ENCODE peak calls at places on chromosomes 2 and 18, in four cellular contexts. C is GM12878, F is HL-60, U is K562. G is an unnamed sample.

GRCh38 chr2:143936758-143937562 is 583.0 kb downstream of the ZEB2 start:
- DNase-seq in C (no peak), F (no peak), U (no peak), G (peak; percentile 42)

GRCh38 chr2:241198381-241199282 is 10.2 kb downstream of the ANO7 start:
- DNase-seq in F (no peak), C (no peak), U (no peak), G (no peak)

GRCh38 chr18:7272268-7273049 is 41.6 kb downstream of the LRRC30 start:
- DNase-seq in F (peak; percentile 22), C (no peak), U (peak; percentile 43), G (no peak)

GRCh38 chr2:197498937-197499593 is 575 bp downstream of the HSPD1 start:
- DNase-seq in F (peak; percentile 57), U (peak; percentile 62), C (no peak), G (peak; percentile 27)

GRCh38 chr2:232634319-232635150 is 1.1 kb downstream of the EFHD1 start:
- DNase-seq in F (no peak), U (peak; percentile 11), C (no peak), G (no peak)

GRCh38 chr2:208142255-208142924 is 3.6 kb downstream of the CRYGB start:
- DNase-seq in C (no peak), U (no peak), F (no peak), G (no peak)

GRCh38 chr2:66508358-66509071 is 73.6 kb downstream of the MEIS1 start:
- DNase-seq in F (no peak), U (no peak), C (no peak), G (no peak)

GRCh38 chr18:67464499-67464898 is 52.0 kb downstream of the DSEL start:
- DNase-seq in U (no peak), F (no peak), C (no peak), G (no peak)

DNA sequence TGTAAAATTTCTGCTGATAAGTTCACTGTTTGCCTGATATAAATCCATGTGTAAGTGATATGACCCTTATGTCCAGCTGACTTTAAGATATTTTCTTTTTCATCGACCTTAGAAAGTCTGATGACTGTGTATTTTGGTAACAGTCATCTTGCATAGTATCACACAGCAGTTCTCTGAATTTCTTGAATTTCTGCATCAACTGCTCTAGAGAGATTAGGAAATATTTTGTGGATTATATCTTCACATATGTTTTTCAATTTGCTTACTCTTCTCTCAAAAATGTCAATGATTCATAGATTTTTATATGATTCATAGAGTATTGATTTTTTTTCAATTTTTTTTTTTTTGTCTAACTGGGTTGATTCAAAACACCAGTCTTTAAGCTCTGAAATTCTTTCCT is 945.3 kb downstream of the TRIB2 start:
- DNase-seq in C (no peak), F (no peak), U (no peak), G (no peak)
- TF ChIP-seq SPI1 in C (no peak), F (no peak), U (no peak), G (no peak)

DNA sequence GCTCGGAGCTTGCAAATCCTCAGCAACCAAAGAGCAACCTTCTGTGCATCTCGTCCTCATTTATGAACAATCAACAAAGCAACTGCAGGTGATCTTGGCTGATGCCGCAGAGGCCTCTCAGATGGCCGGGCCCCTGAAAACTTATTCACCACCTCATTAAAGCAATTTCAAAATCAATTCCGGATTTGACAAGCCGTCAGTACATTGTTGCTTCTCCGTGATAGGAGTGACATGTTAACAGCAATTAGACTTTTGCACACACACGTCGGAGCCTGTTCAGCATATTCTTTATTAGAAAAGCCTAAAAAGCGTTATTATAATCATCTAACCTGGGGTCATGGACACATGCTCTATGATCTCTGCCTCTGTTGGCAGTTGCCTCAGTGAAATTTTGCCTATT is 183.1 kb upstream of the CXCR4 start:
- DNase-seq in C (no peak), U (no peak), F (no peak), G (no peak)
- TF ChIP-seq POLR2AphosphoS5 in C (no peak), U (no peak), F (no peak), G (no peak)

GRCh38 chr2:155701721-155702120 is 630.8 kb downstream of the NR4A2 start:
- DNase-seq in C (no peak), F (no peak), U (no peak), G (no peak)

GRCh38 chr2:155703048-155703447 is 629.5 kb downstream of the NR4A2 start:
- DNase-seq in C (no peak), U (no peak), F (no peak), G (no peak)

GRCh38 chr2:155708052-155708451 is 624.5 kb downstream of the NR4A2 start:
- DNase-seq in F (no peak), C (no peak), U (no peak), G (no peak)

GRCh38 chr2:155703917-155704316 is 628.6 kb downstream of the NR4A2 start:
- DNase-seq in F (no peak), U (no peak), C (no peak), G (no peak)
- TF ChIP-seq SPI1 in F (no peak), U (no peak), C (no peak), G (no peak)

DNA sequence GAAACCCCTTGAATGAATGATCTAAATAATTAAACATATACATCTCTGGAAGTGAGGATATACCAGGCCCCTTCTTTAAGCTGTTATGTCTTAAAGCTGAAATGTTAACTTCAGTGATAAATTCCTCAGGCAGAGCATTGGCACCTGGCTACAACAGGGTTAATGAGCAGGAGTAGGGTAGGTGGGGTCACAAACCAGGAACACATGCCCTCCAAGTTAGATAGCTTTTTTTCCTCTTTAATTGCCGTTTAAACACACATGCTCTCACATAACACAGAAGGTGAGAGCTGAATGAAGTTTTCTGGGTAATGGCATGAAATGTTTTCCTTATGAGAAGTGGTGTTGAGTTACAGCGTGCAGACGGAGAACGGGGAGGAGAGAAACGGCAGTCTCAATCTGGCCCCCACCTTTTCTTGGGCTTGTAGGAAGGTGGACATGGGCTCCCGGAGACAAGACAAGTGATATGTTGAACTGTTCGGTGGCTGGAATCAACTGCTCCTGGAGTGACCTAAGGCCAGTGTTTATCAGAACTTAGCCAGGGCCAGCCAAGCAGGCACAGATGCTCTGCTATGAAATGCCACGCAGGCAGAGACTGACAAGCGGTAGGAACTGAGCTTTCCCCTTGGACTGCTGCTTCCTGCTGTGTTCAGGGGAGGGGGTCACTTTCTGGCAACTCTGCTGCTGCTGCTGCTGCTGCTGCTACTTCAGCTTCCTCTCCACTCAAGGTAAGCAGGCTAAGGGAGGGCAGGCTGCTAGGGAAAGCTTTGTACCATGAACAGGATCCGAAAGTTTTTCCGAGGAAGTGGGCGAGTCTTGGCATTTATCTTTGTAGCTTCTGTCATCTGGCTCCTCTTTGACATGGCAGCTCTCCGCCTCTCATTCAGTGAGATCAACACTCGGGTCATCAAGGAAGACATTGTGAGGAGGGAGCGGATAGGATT is at the start of gene GALNT5:
- DNase-seq in C (no peak), F (no peak), U (peak; percentile 91), G (no peak)
- TF ChIP-seq POLR2AphosphoS5 in C (no peak), F (no peak), U (peak; percentile 84), G (no peak)

DNA sequence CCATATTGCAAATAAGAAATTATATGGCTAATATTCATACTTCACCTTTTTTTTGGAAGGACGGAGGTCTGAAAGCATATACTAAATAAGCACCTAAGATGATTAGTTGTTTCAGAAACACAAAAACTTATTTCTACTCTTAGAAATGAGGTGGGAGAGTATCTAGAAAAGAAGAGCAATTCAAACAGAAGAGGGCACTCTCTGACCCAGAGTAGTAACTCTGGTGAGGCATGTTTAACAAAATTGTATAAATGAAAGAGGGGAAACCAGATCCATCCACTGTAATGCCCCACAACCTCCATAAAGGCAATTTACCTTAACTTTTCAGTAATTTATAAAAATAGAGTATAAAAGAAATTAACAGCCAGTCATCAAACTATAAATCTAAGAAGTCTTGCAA is 669.6 kb upstream of the VRK2 start:
- DNase-seq in U (no peak), C (no peak), F (peak; percentile 11), G (no peak)
- TF ChIP-seq SPI1 in U (no peak), C (no peak), F (no peak), G (no peak)

DNA sequence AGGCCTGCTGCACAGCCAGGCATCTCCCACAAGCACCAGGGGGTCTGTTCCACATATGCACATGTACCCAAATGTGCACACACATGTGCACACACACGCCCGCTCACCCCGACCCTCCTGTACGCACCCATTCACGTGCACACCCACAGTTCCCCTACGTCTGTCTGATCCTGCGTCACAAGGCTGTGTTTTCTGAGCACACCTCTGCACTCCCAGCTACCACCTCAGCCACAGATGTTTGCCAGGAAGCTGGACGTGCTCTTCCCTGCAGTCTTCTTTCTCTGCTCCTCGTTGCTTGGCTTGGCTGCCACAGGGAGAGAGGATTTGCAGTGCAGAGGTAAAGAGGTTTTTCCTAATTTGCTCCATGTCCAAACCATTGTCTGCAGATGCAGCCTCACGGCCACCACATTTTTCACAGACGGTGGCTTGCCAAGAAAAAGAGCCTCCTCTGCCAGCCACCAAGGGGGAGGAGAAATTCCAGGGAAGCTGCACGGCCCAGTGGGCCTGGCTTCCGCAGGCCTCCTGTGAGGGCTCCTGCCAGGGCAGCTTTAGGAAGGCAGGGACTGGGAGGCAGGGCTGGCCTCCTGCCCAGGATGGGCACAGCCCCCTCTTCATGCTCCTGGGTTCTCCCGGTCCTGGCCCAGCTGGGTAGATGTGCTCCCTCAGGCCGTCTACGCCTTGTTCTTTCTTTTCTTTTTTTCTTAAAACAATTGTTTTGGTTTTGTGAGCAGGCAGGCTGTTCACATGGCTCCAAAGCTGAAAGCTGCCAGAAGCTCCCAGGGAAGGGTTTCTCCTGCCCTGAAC is 29.2 kb upstream of the HS6ST1 start:
- DNase-seq in U (no peak), C (no peak), F (no peak), G (no peak)
- TF ChIP-seq POLR2AphosphoS5 in U (no peak), C (no peak), F (no peak), G (no peak)

DNA sequence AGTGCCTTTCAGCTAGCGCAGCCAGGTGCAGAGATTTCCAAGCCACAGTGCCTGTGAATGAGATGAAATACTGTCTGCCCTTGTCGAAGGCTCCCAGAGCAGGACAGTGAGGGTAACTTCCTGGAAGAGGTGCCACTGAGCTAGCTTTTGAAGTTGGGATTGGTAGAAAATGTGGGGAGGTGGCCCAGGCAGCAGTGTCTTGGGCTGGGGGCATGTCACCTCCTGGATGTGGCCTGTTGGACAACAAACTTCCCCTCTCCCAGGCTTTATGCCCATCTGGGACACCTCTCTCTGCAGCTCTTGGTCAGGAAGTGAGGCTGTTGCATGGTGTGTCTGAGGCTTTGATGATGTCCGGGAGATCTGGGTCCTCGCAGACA is 151.3 kb downstream of the DYSF start:
- DNase-seq in C (no peak), U (no peak), F (no peak), G (no peak)
- TF ChIP-seq SPI1 in C (no peak), U (no peak), F (no peak), G (no peak)

GRCh38 chr2:165835363-165835762 is 41.3 kb upstream of the GALNT3 start:
- DNase-seq in F (no peak), U (no peak), C (no peak), G (no peak)

GRCh38 chr2:165827219-165827920 is 33.3 kb upstream of the GALNT3 start:
- DNase-seq in F (no peak), C (no peak), U (no peak), G (no peak)

GRCh38 chr2:165827921-165828276 is 33.9 kb upstream of the GALNT3 start:
- DNase-seq in U (no peak), F (no peak), C (no peak), G (no peak)

GRCh38 chr2:165837122-165837521 is 43.1 kb upstream of the GALNT3 start:
- DNase-seq in U (no peak), F (no peak), C (no peak), G (no peak)

DNA sequence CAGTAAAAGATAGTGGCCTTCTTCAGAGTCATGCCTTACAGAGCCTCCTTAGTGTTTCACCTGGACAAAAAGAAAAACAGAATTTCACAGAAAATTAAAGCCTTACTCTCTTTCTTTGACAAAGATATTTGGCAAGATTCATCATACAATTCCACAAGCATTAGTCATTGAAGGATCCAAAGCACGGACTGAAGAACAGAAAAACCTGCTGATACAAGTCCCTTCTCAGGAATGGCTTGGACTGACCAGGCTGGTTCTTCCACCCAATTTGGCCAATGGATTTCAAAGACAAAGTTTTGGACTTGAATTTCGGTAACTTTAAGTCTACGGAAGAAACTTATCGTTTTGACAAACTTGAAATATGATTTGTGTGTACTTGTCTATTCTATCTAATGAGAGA is 39.1 kb upstream of the GALNT3 start:
- DNase-seq in F (no peak), U (no peak), C (no peak), G (no peak)
- TF ChIP-seq POLR2AphosphoS5 in F (no peak), U (no peak), C (no peak), G (no peak)

GRCh38 chr2:45024600-45025291 is 15.5 kb upstream of the SIX2 start:
- DNase-seq in C (no peak), F (no peak), U (peak; percentile 18), G (no peak)
- TF ChIP-seq SPI1 in C (no peak), F (no peak), U (no peak), G (no peak)

G was measured in GM12891.